ENCODE peak calls at places on chromosomes 16 and 17, in five cellular contexts. B is neural progenitor cell, D is NCI-H446, J is DMS153, E is GM04503. L is an unnamed sample.

GRCh38 chr17:48597775-48598631 is 4.4 kb upstream of the HOXB5 start:
- DNase-seq in B (peak), D (no peak), J (peak), E (no peak), L (peak)

GRCh38 chr17:66400698-66401097 is 98.3 kb downstream of the PRKCA start:
- DNase-seq in B (no peak), D (no peak), J (no peak), E (no peak), L (no peak)

GRCh38 chr17:21296097-21297025 is 11.8 kb downstream of the MAP2K3 start:
- DNase-seq in B (no peak), D (no peak), J (no peak), E (no peak), L (no peak)

GRCh38 chr16:10172848-10173655 is 9.2 kb downstream of the GRIN2A start:
- DNase-seq in B (no peak), D (no peak), J (no peak), E (peak), L (peak)

GRCh38 chr17:9239260-9239820 is 218.0 kb downstream of the NTN1 start:
- DNase-seq in B (no peak), D (no peak), J (no peak), E (no peak), L (no peak)

GRCh38 chr17:50087246-50087911 is 7.8 kb upstream of the PDK2 start:
- DNase-seq in B (peak), D (peak), J (peak), E (no peak), L (peak)

GRCh38 chr16:28872952-28873351 is 5.3 kb upstream of the ATP2A1 start:
- DNase-seq in B (no peak), D (no peak), J (no peak), E (no peak), L (no peak)

GRCh38 chr17:78241277-78242023 is 10.0 kb downstream of the TMEM235 start:
- DNase-seq in B (no peak), D (no peak), J (peak), E (peak), L (peak)

GRCh38 chr17:386145-386876 is 33.7 kb upstream of the RPH3AL start:
- DNase-seq in B (peak), D (peak), J (no peak), E (no peak), L (peak)

GRCh38 chr16:15055141-15056053 is 477 bp downstream of the NTAN1 start:
- DNase-seq in B (peak), D (peak), J (peak), E (no peak), L (peak)

GRCh38 chr16:11356573-11357331 is 11.5 kb downstream of the RMI2 start:
- DNase-seq in B (peak), D (peak), J (peak), E (no peak), L (no peak)

GRCh38 chr16:76650579-76650978 is 373.4 kb downstream of the CNTNAP4 start:
- DNase-seq in B (no peak), D (no peak), J (no peak), E (no peak), L (peak)

GRCh38 chr16:24819462-24820040 is 26.2 kb upstream of the SLC5A11 start:
- DNase-seq in B (no peak), D (no peak), J (no peak), E (no peak), L (no peak)

GRCh38 chr17:21279582-21279981 is 4.9 kb upstream of the MAP2K3 start:
- DNase-seq in B (no peak), D (no peak), J (no peak), E (no peak), L (no peak)

GRCh38 chr17:38600906-38601305 is 4.8 kb downstream of the SRCIN1 start:
- DNase-seq in B (peak), D (no peak), J (no peak), E (no peak), L (no peak)

GRCh38 chr17:7352910-7353635 is 1.1 kb downstream of the KCTD11 start:
- DNase-seq in B (no peak), D (no peak), J (no peak), E (no peak), L (no peak)

GRCh38 chr17:65346166-65346565 is 209.0 kb downstream of the RGS9 start:
- DNase-seq in B (no peak), D (no peak), J (no peak), E (no peak), L (no peak)

GRCh38 chr17:18975597-18975996 is 23.6 kb downstream of the SLC5A10 start:
- DNase-seq in B (no peak), D (no peak), J (no peak), E (no peak), L (no peak)

GRCh38 chr16:58222532-58223316 is 24.8 kb upstream of the CSNK2A2 start:
- DNase-seq in B (no peak), D (no peak), J (no peak), E (no peak), L (peak)

GRCh38 chr16:4979164-4979563 is 21.0 kb downstream of the SEC14L5 start:
- DNase-seq in B (no peak), D (no peak), J (no peak), E (no peak), L (no peak)

GRCh38 chr17:71995570-71995969 is 125.2 kb upstream of the SOX9 start:
- DNase-seq in B (no peak), D (no peak), J (no peak), E (no peak), L (peak)

GRCh38 chr17:1294157-1294717 is 14.8 kb downstream of the TRARG1 start:
- DNase-seq in B (no peak), D (no peak), J (no peak), E (no peak), L (no peak)

GRCh38 chr17:231966-232807 is 50.7 kb upstream of the DOC2B start:
- DNase-seq in B (no peak), D (no peak), J (no peak), E (no peak), L (no peak)

GRCh38 chr17:48873696-48874443 is 18.7 kb upstream of the ATP5MC1 start:
- DNase-seq in B (no peak), D (no peak), J (no peak), E (no peak), L (no peak)

GRCh38 chr17:69669441-69670178 is 255.1 kb downstream of the MAP2K6 start:
- DNase-seq in B (no peak), D (peak), J (no peak), E (no peak), L (peak)

GRCh38 chr16:4115209-4115940 is 867 bp downstream of the ADCY9 start:
- DNase-seq in B (peak), D (peak), J (peak), E (no peak), L (peak)

L was measured in PC-3.